ENCODE peak calls at places on chromosomes 16 and 17, in ten cellular contexts. L is LHCN-M2, B is GM19239, E is NCI-H460, S is lower leg skin, H is GF-D8, J is cardiac muscle cell, A is AG08395, C is GM03348, O is cardiac fibroblast. R is an unnamed sample.

GRCh38 chr17:78130080-78130438 is 512 bp upstream of the TMC8 start:
- DNase-seq in L (no peak), B (no peak), E (no peak), S (no peak), H (no peak), J (no peak), A (no peak), C (no peak), O (no peak), R (no peak)

GRCh38 chr16:60458255-60458654 is 1578.0 kb downstream of the CDH8 start:
- DNase-seq in L (no peak), B (no peak), E (no peak), S (no peak), H (no peak), J (no peak), A (no peak), C (no peak), O (no peak), R (no peak)

GRCh38 chr16:2842340-2843000 is 12.4 kb downstream of the ZG16B start:
- DNase-seq in L (no peak), B (peak), E (no peak), S (no peak), H (no peak), J (peak), A (no peak), C (no peak), O (peak), R (no peak)

GRCh38 chr16:85536411-85537330 is 76.5 kb upstream of the GSE1 start:
- DNase-seq in L (no peak), B (no peak), E (no peak), S (no peak), H (no peak), J (no peak), A (no peak), C (no peak), O (no peak), R (no peak)

GRCh38 chr16:89693931-89694783 is 7.3 kb downstream of the SPATA2L start:
- DNase-seq in L (no peak), B (no peak), E (no peak), S (no peak), H (no peak), J (no peak), A (no peak), C (no peak), O (no peak), R (no peak)

GRCh38 chr17:83062011-83062817 is 17.2 kb upstream of the METRNL start:
- DNase-seq in L (no peak), B (no peak), E (no peak), S (peak), H (no peak), J (no peak), A (no peak), C (no peak), O (no peak), R (no peak)

GRCh38 chr16:57358527-57359095 is at the start of gene CCL22:
- DNase-seq in L (no peak), B (no peak), E (no peak), S (peak), H (no peak), J (no peak), A (no peak), C (no peak), O (no peak), R (no peak)

GRCh38 chr17:73474370-73474988 is 162.7 kb upstream of the CDC42EP4 start:
- DNase-seq in L (peak), B (no peak), E (peak), S (peak), H (no peak), J (peak), A (peak), C (peak), O (peak), R (peak)

GRCh38 chr17:76199466-76199865 is 40.8 kb downstream of the RNF157 start:
- DNase-seq in L (peak), B (no peak), E (no peak), S (no peak), H (no peak), J (no peak), A (no peak), C (no peak), O (no peak), R (no peak)

GRCh38 chr17:10003705-10004104 is 98.6 kb upstream of the RCVRN start:
- DNase-seq in L (no peak), B (no peak), E (no peak), S (no peak), H (no peak), J (no peak), A (no peak), C (no peak), O (no peak), R (no peak)

GRCh38 chr16:69039333-69039941 is 66.0 kb upstream of the HAS3 start:
- DNase-seq in L (peak), B (no peak), E (no peak), S (peak), H (no peak), J (peak), A (peak), C (no peak), O (peak), R (no peak)

GRCh38 chr16:22787456-22788189 is 26.3 kb upstream of the HS3ST2 start:
- DNase-seq in L (peak), B (no peak), E (no peak), S (no peak), H (peak), J (no peak), A (peak), C (peak), O (no peak), R (no peak)

GRCh38 chr16:10231563-10231962 is 49.3 kb upstream of the GRIN2A start:
- DNase-seq in L (no peak), B (no peak), E (no peak), S (no peak), H (no peak), J (no peak), A (no peak), C (no peak), O (no peak), R (no peak)

GRCh38 chr16:19006446-19007315 is 22.9 kb downstream of the TMC7 start:
- DNase-seq in L (no peak), B (no peak), E (no peak), S (no peak), H (no peak), J (no peak), A (no peak), C (no peak), O (no peak), R (no peak)

GRCh38 chr17:80660527-80661198 is 116.0 kb downstream of the RPTOR start:
- DNase-seq in L (no peak), B (no peak), E (no peak), S (no peak), H (no peak), J (no peak), A (no peak), C (no peak), O (no peak), R (no peak)

GRCh38 chr16:8850279-8850885 is 18.4 kb downstream of the CARHSP1 start:
- DNase-seq in L (peak), B (no peak), E (no peak), S (peak), H (peak), J (peak), A (peak), C (peak), O (peak), R (no peak)

GRCh38 chr16:19291459-19291858 is 5.9 kb downstream of the CLEC19A start:
- DNase-seq in L (peak), B (no peak), E (no peak), S (no peak), H (no peak), J (peak), A (no peak), C (no peak), O (peak), R (no peak)

GRCh38 chr16:1895068-1895467 is 23.1 kb upstream of the MEIOB start:
- DNase-seq in L (no peak), B (no peak), E (no peak), S (no peak), H (no peak), J (no peak), A (no peak), C (no peak), O (no peak), R (no peak)

GRCh38 chr16:58563235-58563634 is 47.9 kb downstream of the SETD6 start:
- DNase-seq in L (peak), B (no peak), E (no peak), S (no peak), H (no peak), J (peak), A (peak), C (peak), O (peak), R (no peak)

GRCh38 chr17:62995377-62995885 is 29.4 kb downstream of the TANC2 start:
- DNase-seq in L (peak), B (no peak), E (peak), S (no peak), H (peak), J (peak), A (peak), C (peak), O (peak), R (peak)

GRCh38 chr16:89330177-89330856 is 112.8 kb downstream of the ZNF778 start:
- DNase-seq in L (no peak), B (no peak), E (no peak), S (no peak), H (no peak), J (peak), A (no peak), C (no peak), O (no peak), R (no peak)

GRCh38 chr17:80346498-80347275 is 68.3 kb upstream of the ENDOV start:
- DNase-seq in L (no peak), B (no peak), E (no peak), S (no peak), H (no peak), J (no peak), A (no peak), C (no peak), O (no peak), R (no peak)

GRCh38 chr16:85169333-85170065 is 57.2 kb upstream of the CIBAR2 start:
- DNase-seq in L (no peak), B (no peak), E (no peak), S (no peak), H (no peak), J (peak), A (no peak), C (peak), O (peak), R (peak)

GRCh38 chr16:25176136-25176535 is 40.6 kb upstream of the AQP8 start:
- DNase-seq in L (no peak), B (no peak), E (no peak), S (no peak), H (no peak), J (no peak), A (no peak), C (no peak), O (peak), R (no peak)

GRCh38 chr17:28925912-28926365 is 23.1 kb upstream of the DHRS13 start:
- DNase-seq in L (peak), B (peak), E (no peak), S (no peak), H (peak), J (peak), A (peak), C (peak), O (peak), R (no peak)

GRCh38 chr16:68284847-68285246 is 20.5 kb downstream of the SLC7A6 start:
- DNase-seq in L (no peak), B (no peak), E (no peak), S (no peak), H (peak), J (no peak), A (no peak), C (no peak), O (no peak), R (no peak)

GRCh38 chr16:72068930-72069329 is 5.9 kb downstream of the HPR start:
- DNase-seq in L (no peak), B (no peak), E (no peak), S (no peak), H (no peak), J (no peak), A (no peak), C (no peak), O (no peak), R (no peak)

GRCh38 chr17:79073016-79073705 is 1.5 kb upstream of the ENGASE start:
- DNase-seq in L (no peak), B (no peak), E (no peak), S (no peak), H (no peak), J (no peak), A (no peak), C (no peak), O (no peak), R (no peak)

GRCh38 chr16:1102921-1103648 is 7.0 kb upstream of the C1QTNF8 start:
- DNase-seq in L (no peak), B (peak), E (peak), S (no peak), H (no peak), J (peak), A (peak), C (peak), O (peak), R (no peak)

GRCh38 chr16:56836410-56836834 is 28.6 kb upstream of the SLC12A3 start:
- DNase-seq in L (no peak), B (no peak), E (no peak), S (no peak), H (no peak), J (peak), A (no peak), C (no peak), O (no peak), R (no peak)

GRCh38 chr16:30087181-30087898 is 4.4 kb downstream of the TBX6 start:
- DNase-seq in L (no peak), B (no peak), E (no peak), S (no peak), H (no peak), J (no peak), A (no peak), C (no peak), O (no peak), R (no peak)

GRCh38 chr17:55420776-55421178 is 858 bp downstream of the MMD start:
- DNase-seq in L (no peak), B (no peak), E (no peak), S (peak), H (no peak), J (peak), A (peak), C (peak), O (peak), R (peak)

GRCh38 chr16:4936991-4937781 is at the start of gene PPL:
- DNase-seq in L (no peak), B (no peak), E (no peak), S (peak), H (no peak), J (no peak), A (no peak), C (peak), O (peak), R (peak)

R was measured in NCI-H1092 treated with DMSO at 0.1 percent for 48 hours.